ENCODE peak calls at places on chromosomes 11 and 22, in eight cellular contexts. T, J, A, P, D, Z, U and C are unnamed samples.

GRCh38 chr11:28794405-28794804 is 686.2 kb downstream of the METTL15 start:
- DNase-seq in T (no peak), J (no peak), A (no peak), P (no peak), D (no peak), Z (no peak), U (no peak), C (no peak)

GRCh38 chr22:19717691-19718254 is 3.5 kb downstream of the SEPTIN5 start:
- DNase-seq in T (peak; percentile 50), J (peak; percentile 80), A (peak; percentile 79), P (peak; percentile 7), D (no peak), Z (peak; percentile 84), U (peak; percentile 63), C (peak; percentile 79)

GRCh38 chr22:36977401-36977861 is 41.8 kb downstream of the TST start:
- DNase-seq in T (peak; percentile 7), J (peak; percentile 51), A (peak; percentile 81), P (no peak), D (no peak), Z (peak; percentile 65), U (peak; percentile 94), C (peak; percentile 51)

GRCh38 chr11:83725718-83726117 is 439.6 kb upstream of the CCDC90B start:
- DNase-seq in T (peak; percentile 6), J (no peak), A (no peak), P (no peak), D (no peak), Z (no peak), U (peak; percentile 17), C (no peak)

GRCh38 chr22:20084547-20085413 is 4.7 kb downstream of the DGCR8 start:
- DNase-seq in T (peak; percentile 12), J (no peak), A (peak; percentile 45), P (no peak), D (no peak), Z (peak; percentile 27), U (peak; percentile 89), C (no peak)

GRCh38 chr11:82895437-82896091 is 4.7 kb downstream of the PRCP start:
- DNase-seq in T (no peak), J (no peak), A (peak; percentile 81), P (no peak), D (no peak), Z (no peak), U (no peak), C (no peak)

GRCh38 chr11:92251980-92252379 is 27.4 kb downstream of the FAT3 start:
- DNase-seq in T (no peak), J (no peak), A (no peak), P (peak; percentile 30), D (no peak), Z (peak; percentile 74), U (no peak), C (no peak)

GRCh38 chr11:1882265-1883238 is 9.1 kb downstream of the PRR33 start:
- DNase-seq in T (peak; percentile 66), J (peak; percentile 85), A (peak; percentile 81), P (peak; percentile 15), D (no peak), Z (peak; percentile 73), U (peak; percentile 90), C (peak; percentile 83)

GRCh38 chr11:120566176-120566575 is 54.6 kb downstream of the GRIK4 start:
- DNase-seq in T (no peak), J (no peak), A (no peak), P (no peak), D (no peak), Z (peak; percentile 26), U (no peak), C (peak; percentile 38)

GRCh38 chr22:30192427-30192826 is 54.1 kb downstream of the LIF start:
- DNase-seq in T (no peak), J (no peak), A (no peak), P (no peak), D (no peak), Z (no peak), U (no peak), C (no peak)

GRCh38 chr22:38501797-38502672 is 4.1 kb downstream of the DDX17 start:
- DNase-seq in T (no peak), J (no peak), A (no peak), P (no peak), D (no peak), Z (no peak), U (no peak), C (no peak)

GRCh38 chr22:41914611-41915034 is 251 bp downstream of the SHISA8 start:
- DNase-seq in T (no peak), J (no peak), A (no peak), P (no peak), D (no peak), Z (no peak), U (no peak), C (no peak)

GRCh38 chr11:57638811-57639320 is 10.8 kb downstream of the YPEL4 start:
- DNase-seq in T (peak; percentile 25), J (no peak), A (no peak), P (no peak), D (no peak), Z (peak; percentile 24), U (no peak), C (no peak)

GRCh38 chr11:61052182-61052972 is 49.9 kb upstream of the CD5 start:
- DNase-seq in T (no peak), J (no peak), A (no peak), P (no peak), D (no peak), Z (no peak), U (no peak), C (no peak)

GRCh38 chr11:61693897-61694840 is 14.0 kb downstream of the DAGLA start:
- DNase-seq in T (no peak), J (no peak), A (no peak), P (no peak), D (no peak), Z (no peak), U (no peak), C (peak; percentile 94)

GRCh38 chr11:96082002-96082899 is 158.3 kb upstream of the MTMR2 start:
- DNase-seq in T (no peak), J (no peak), A (no peak), P (no peak), D (no peak), Z (no peak), U (no peak), C (no peak)
- H3K4me3 ChIP-seq in T (no peak overlapping the region), J (no peak overlapping the region), A (no peak overlapping the region), P (no peak overlapping the region), D (no peak overlapping the region), Z (no peak overlapping the region), U (no peak overlapping the region), C (no peak overlapping the region)

GRCh38 chr11:8807544-8808225 is 103.3 kb upstream of the AKIP1 start:
- DNase-seq in T (peak; percentile 94), J (peak; percentile 72), A (no peak), P (peak; percentile 72), D (peak; percentile 63), Z (peak; percentile 84), U (no peak), C (no peak)
- H3K4me3 ChIP-seq in T (peak overlapping the region; percentile 33), J (peak overlapping the region; percentile 73), A (no peak overlapping the region), P (peak overlapping the region; percentile 78), D (peak overlapping the region; percentile 37), Z (peak overlapping the region; percentile 55), U (no peak overlapping the region), C (peak overlapping the region; percentile 66)

GRCh38 chr11:33772300-33772699 is 2.0 kb downstream of the FBXO3 start:
- DNase-seq in T (peak; percentile 9), J (no peak), A (no peak), P (no peak), D (no peak), Z (peak; percentile 44), U (no peak), C (no peak)
- H3K4me3 ChIP-seq in T (no peak overlapping the region), J (no peak overlapping the region), A (no peak overlapping the region), P (no peak overlapping the region), D (no peak overlapping the region), Z (no peak overlapping the region), U (no peak overlapping the region), C (no peak overlapping the region)

DNA sequence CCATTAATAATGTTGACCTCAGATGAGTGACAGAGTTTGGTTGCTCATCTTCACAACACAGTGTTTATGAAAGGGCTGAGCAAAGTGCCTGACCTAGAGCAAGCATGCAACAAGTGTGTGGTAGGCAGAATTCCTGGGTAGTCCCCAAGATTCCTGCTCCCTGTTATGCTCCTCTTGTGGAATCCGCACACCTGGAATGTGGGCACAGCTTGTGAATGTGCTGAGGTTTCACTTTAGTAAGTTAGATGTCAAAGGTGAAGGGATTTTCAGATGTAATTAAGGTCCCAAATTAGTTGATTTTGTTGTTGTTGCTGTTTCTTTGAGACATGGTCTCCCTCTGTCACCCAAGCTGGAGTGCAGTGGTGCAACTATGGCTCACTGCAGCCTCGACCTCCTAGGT is 20.7 kb upstream of the SPON1 start:
- DNase-seq in T (no peak), J (no peak), A (no peak), P (no peak), D (no peak), Z (no peak), U (no peak), C (no peak)
- H3K4me3 ChIP-seq in T (no peak overlapping the region), J (no peak overlapping the region), A (no peak overlapping the region), P (no peak overlapping the region), D (no peak overlapping the region), Z (no peak overlapping the region), U (no peak overlapping the region), C (no peak overlapping the region)

GRCh38 chr11:88164806-88165205 is 10.4 kb downstream of the RAB38 start:
- DNase-seq in T (no peak), J (no peak), A (no peak), P (no peak), D (no peak), Z (no peak), U (no peak), C (no peak)
- H3K4me3 ChIP-seq in T (no peak overlapping the region), J (no peak overlapping the region), A (no peak overlapping the region), P (no peak overlapping the region), D (no peak overlapping the region), Z (no peak overlapping the region), U (no peak overlapping the region), C (no peak overlapping the region)

DNA sequence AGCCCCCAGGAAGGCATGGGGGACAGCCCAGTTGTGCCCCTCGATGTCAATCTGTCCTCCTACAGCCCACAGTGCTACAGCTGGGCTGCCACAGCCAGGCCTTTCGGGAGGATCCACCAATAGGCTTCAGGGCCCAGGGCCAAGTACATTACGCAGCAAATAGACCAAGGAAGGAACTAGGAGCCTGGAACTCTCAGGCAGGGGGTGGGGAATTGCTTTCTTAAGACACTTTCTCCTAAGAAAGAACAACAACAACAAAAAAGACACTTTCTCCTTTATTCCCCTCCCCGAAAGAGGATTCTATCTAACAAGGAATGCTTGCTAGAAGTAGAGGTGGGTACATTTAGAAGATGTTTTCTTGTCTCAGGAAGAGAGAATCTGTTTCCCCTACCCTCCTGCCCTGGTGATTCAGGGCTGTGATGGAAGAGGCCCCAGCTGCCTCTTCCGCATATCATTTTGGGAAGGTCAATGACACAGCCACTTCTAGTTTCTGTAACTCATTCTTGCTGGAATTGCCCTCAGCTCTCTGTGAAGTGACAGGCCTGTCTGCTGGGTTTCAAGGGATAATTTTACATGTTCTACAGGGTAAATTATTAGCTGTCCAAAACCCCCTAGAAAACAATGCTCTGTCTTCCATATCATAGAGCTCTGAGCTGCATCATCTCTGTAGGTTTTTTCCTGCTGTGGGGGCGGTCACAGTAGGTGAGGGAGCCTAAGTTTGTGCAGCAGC is 6.0 kb upstream of the MALAT1 start:
- DNase-seq in T (peak; percentile 91), J (peak; percentile 92), A (peak; percentile 63), P (no peak), D (no peak), Z (peak; percentile 95), U (peak; percentile 20), C (peak; percentile 96)
- H3K4me3 ChIP-seq in T (peak overlapping the region; percentile 19), J (no peak overlapping the region), A (no peak overlapping the region), P (peak overlapping the region; percentile 14), D (no peak overlapping the region), Z (peak overlapping the region; percentile 43), U (no peak overlapping the region), C (peak overlapping the region; percentile 18)